ENCODE peak calls at places on chromosomes 2 and 18, in five cellular contexts. H is GM06990; V is activated CD8-positive, alpha-beta T cell treated with anti-CD3 and anti-CD28 coated beads for 36 hours; Z is prostate gland; I is RWPE1. Q is an unnamed sample.

GRCh38 chr2:120013569-120014223 is 819 bp downstream of the EPB41L5 start:
- DNase-seq in Z (peak; percentile 32), V (peak; percentile 16), I (peak; percentile 43), H (no peak), Q (no peak)

GRCh38 chr18:9788140-9788539 is 80.0 kb downstream of the RAB31 start:
- DNase-seq in Z (no peak), H (no peak), I (no peak), V (no peak), Q (no peak)

GRCh38 chr2:132401326-132401725 is 15.3 kb upstream of the GPR39 start:
- DNase-seq in V (no peak), I (no peak), H (no peak), Z (no peak), Q (no peak)

GRCh38 chr2:237393523-237393922 is 20.4 kb downstream of the COL6A3 start:
- DNase-seq in H (no peak), Z (no peak), V (no peak), I (no peak), Q (no peak)

GRCh38 chr2:62119313-62119969 is 76.5 kb upstream of the B3GNT2 start:
- DNase-seq in H (no peak), Z (no peak), V (no peak), I (no peak), Q (no peak)

GRCh38 chr2:119011162-119011909 is 69.3 kb downstream of the MARCO start:
- DNase-seq in Z (peak; percentile 22), H (peak; percentile 21), V (peak; percentile 30), I (peak; percentile 48), Q (peak; percentile 61)

GRCh38 chr2:236862961-236863728 is 222.5 kb upstream of the COPS8 start:
- DNase-seq in H (peak; percentile 45), V (no peak), Z (no peak), I (peak; percentile 8), Q (peak; percentile 27)

GRCh38 chr2:227267406-227268115 is 57.5 kb upstream of the MFF start:
- DNase-seq in I (no peak), V (no peak), H (no peak), Z (peak; percentile 15), Q (no peak)

GRCh38 chr2:41932241-41933034 is 115.4 kb upstream of the PKDCC start:
- DNase-seq in Z (no peak), V (no peak), H (no peak), I (no peak), Q (no peak)

GRCh38 chr2:67311536-67311935 is 85.6 kb upstream of the ETAA1 start:
- DNase-seq in Z (no peak), V (no peak), H (no peak), I (peak; percentile 57), Q (no peak)

GRCh38 chr2:27891063-27891819 is 712 bp downstream of the BABAM2 start:
- DNase-seq in Z (peak; percentile 60), H (peak; percentile 74), I (peak; percentile 80), V (peak; percentile 95), Q (peak; percentile 80)

GRCh38 chr2:234805826-234806225 is 146.0 kb upstream of the SH3BP4 start:
- DNase-seq in I (no peak), Z (no peak), V (no peak), H (no peak), Q (no peak)

GRCh38 chr2:44456946-44457345 is 95.2 kb downstream of the CAMKMT start:
- DNase-seq in H (no peak), I (no peak), V (no peak), Z (no peak), Q (no peak)

GRCh38 chr2:195694553-195694952 is 37.5 kb downstream of the SLC39A10 start:
- DNase-seq in Z (no peak), H (no peak), V (no peak), I (no peak), Q (no peak)

GRCh38 chr2:137676348-137676747 is 287.9 kb upstream of the HNMT start:
- DNase-seq in V (no peak), Z (no peak), I (no peak), H (no peak), Q (no peak)

GRCh38 chr2:239376942-239377531 is 23.8 kb downstream of the HDAC4 start:
- DNase-seq in H (no peak), I (no peak), Z (no peak), V (no peak), Q (no peak)

GRCh38 chr18:79940814-79941472 is 10.5 kb downstream of the SLC66A2 start:
- DNase-seq in V (no peak), Z (no peak), H (no peak), I (no peak), Q (no peak)

GRCh38 chr18:42183746-42184145 is 228.7 kb downstream of the PIK3C3 start:
- DNase-seq in V (no peak), H (no peak), Z (no peak), I (peak; percentile 34), Q (no peak)

GRCh38 chr2:105375001-105375561 is 23.8 kb downstream of the FHL2 start:
- DNase-seq in H (no peak), Z (no peak), V (no peak), I (no peak), Q (no peak)

GRCh38 chr2:54599914-54600313 is 123.5 kb upstream of the EML6 start:
- DNase-seq in Z (peak; percentile 56), I (peak; percentile 81), V (peak; percentile 61), H (no peak), Q (no peak)

GRCh38 chr18:7207366-7207765 is 23.5 kb upstream of the LRRC30 start:
- DNase-seq in Z (no peak), I (no peak), H (no peak), V (no peak), Q (no peak)

GRCh38 chr2:55943466-55943865 is 19.9 kb upstream of the EFEMP1 start:
- DNase-seq in I (no peak), V (no peak), Z (no peak), H (no peak), Q (no peak)

GRCh38 chr2:15730545-15731212 is 139.0 kb downstream of the DDX1 start:
- DNase-seq in H (peak; percentile 30), V (no peak), Z (peak; percentile 68), I (peak; percentile 86), Q (no peak)

GRCh38 chr2:14759086-14759485 is 126.6 kb downstream of the LRATD1 start:
- DNase-seq in V (no peak), H (no peak), I (no peak), Z (no peak), Q (no peak)

GRCh38 chr2:25594991-25595390 is 78.4 kb downstream of the DTNB start:
- DNase-seq in I (no peak), Z (no peak), H (no peak), V (no peak), Q (no peak)

GRCh38 chr2:225122582-225123486 is 80.6 kb upstream of the DOCK10 start:
- DNase-seq in Z (no peak), H (no peak), I (peak; percentile 25), V (peak; percentile 54), Q (peak; percentile 15)
- TF ChIP-seq CTCF in Z (peak; percentile 48), H (peak; percentile 52), I (peak; percentile 27), V (peak; percentile 62), Q (peak; percentile 50)

GRCh38 chr18:75228967-75229366 is 18.4 kb downstream of the TSHZ1 start:
- DNase-seq in Z (no peak), I (no peak), V (no peak), H (no peak), Q (no peak)

GRCh38 chr18:75229437-75229836 is 18.8 kb downstream of the TSHZ1 start:
- DNase-seq in H (no peak), Z (no peak), I (no peak), V (no peak), Q (no peak)

GRCh38 chr18:75230210-75231052 is 19.8 kb downstream of the TSHZ1 start:
- DNase-seq in V (no peak), Z (no peak), H (no peak), I (no peak), Q (no peak)

GRCh38 chr18:75227535-75227934 is 16.9 kb downstream of the TSHZ1 start:
- DNase-seq in Z (no peak), H (no peak), I (no peak), V (no peak), Q (no peak)

DNA sequence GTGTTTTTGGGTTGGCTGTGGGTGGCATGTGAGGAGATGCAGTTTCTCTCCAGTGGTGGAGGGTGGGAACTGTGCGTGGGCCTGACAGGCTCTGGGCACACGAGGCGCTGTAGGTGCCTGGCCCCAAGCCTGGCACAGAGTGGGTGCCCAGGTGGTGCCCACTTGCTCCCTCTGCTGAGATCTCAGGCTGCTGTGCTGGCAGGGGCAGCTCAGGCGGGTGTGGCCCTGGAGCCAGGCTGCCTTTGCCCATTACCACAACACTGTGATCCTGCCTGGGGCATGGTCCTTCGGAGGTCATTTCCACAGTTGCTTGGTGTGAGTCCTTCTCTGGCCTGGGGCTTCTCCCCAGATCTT is 20.4 kb downstream of the TSHZ1 start:
- DNase-seq in V (no peak), Z (no peak), I (no peak), H (no peak), Q (no peak)
- TF ChIP-seq CTCF in V (no peak), Z (no peak), I (no peak), H (no peak), Q (no peak)

DNA sequence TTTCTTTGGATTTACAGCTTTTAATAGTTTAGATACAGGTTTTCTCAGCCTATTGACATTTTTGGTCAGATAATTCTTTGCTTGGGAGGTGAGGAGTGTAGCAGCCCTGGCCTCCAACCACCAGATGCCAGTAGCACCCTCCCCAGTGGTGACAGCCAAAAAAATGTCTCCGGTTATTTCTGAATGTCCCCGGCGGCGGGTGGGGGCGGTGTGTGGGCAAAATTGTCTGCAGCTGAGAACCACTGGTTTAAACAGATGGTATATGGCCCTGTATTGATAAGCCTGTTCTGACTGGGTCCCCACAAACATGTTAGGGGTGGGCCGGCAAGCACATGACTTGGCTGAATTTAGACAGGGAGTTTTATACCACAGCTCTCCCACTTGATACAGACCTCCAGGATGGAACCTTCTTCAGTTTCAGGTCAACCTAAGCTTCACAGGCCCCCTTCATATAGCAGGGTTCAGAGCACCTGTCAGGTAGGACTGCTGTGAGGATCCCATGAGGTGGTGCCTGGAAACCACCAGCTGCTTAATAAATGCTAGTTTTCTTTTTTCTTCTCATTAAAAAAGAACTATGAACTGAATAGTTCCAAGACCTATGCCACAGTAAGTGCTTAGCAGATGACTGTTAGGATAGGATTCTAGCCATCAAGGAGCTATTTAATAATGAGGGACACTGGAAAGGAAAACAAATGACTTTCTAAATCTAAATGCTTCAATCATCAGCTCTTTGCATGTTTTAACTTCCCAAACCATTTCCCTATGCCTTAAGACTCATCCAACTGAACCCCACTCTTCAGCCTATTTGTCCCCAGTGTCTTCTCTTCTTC is 18.1 kb downstream of the LPIN2 start:
- DNase-seq in V (peak; percentile 93), Z (no peak), H (peak; percentile 73), I (no peak), Q (peak; percentile 52)
- TF ChIP-seq CTCF in V (peak; percentile 76), Z (peak; percentile 36), H (peak; percentile 85), I (no peak), Q (peak; percentile 58)

GRCh38 chr2:43105586-43106562 is 120.5 kb downstream of the ZFP36L2 start:
- DNase-seq in I (no peak), V (no peak), H (no peak), Z (peak; percentile 47), Q (peak; percentile 77)
- TF ChIP-seq CTCF in I (no peak), V (no peak), H (peak; percentile 40), Z (peak; percentile 38), Q (no peak)

Q was measured in GM20000.